ENCODE peak calls at places on chromosomes 5 and 9, in seven cellular contexts. One of them, this sample, is unnamed.

GRCh38 chr5:133828727-133829126 is 139.7 kb downstream of the C5orf15 start:
- DNase-seq in GM03348: no peak
- DNase-seq in NCI-H446: no peak
- DNase-seq in amygdala: no peak
- DNase-seq in NCI-H187 treated with DMSO at 0.1 percent for 48 hours: no peak
- DNase-seq in ELR: no peak
- DNase-seq in EL: no peak
- DNase-seq in this sample: no peak

GRCh38 chr5:102971693-102972293 is 148.1 kb downstream of the GIN1 start:
- DNase-seq in GM03348: peak
- DNase-seq in NCI-H446: no peak
- DNase-seq in amygdala: no peak
- DNase-seq in NCI-H187 treated with DMSO at 0.1 percent for 48 hours: no peak
- DNase-seq in ELR: peak
- DNase-seq in EL: peak
- DNase-seq in this sample: peak

GRCh38 chr9:132948482-132949050 is 4.2 kb upstream of the TSC1 start:
- DNase-seq in GM03348: no peak
- DNase-seq in NCI-H446: no peak
- DNase-seq in amygdala: no peak
- DNase-seq in NCI-H187 treated with DMSO at 0.1 percent for 48 hours: no peak
- DNase-seq in ELR: no peak
- DNase-seq in EL: no peak
- DNase-seq in this sample: no peak

GRCh38 chr5:43007911-43008368 is 32.2 kb downstream of the ANXA2R start:
- DNase-seq in GM03348: peak
- DNase-seq in NCI-H446: peak
- DNase-seq in amygdala: no peak
- DNase-seq in NCI-H187 treated with DMSO at 0.1 percent for 48 hours: peak
- DNase-seq in ELR: peak
- DNase-seq in EL: peak
- DNase-seq in this sample: no peak

GRCh38 chr5:915946-916345 is 23.3 kb downstream of the TRIP13 start:
- DNase-seq in GM03348: no peak
- DNase-seq in NCI-H446: no peak
- DNase-seq in amygdala: no peak
- DNase-seq in NCI-H187 treated with DMSO at 0.1 percent for 48 hours: no peak
- DNase-seq in ELR: no peak
- DNase-seq in EL: no peak
- DNase-seq in this sample: no peak

GRCh38 chr5:112533315-112533867 is 114.3 kb upstream of the EPB41L4A start:
- DNase-seq in GM03348: no peak
- DNase-seq in NCI-H446: no peak
- DNase-seq in amygdala: no peak
- DNase-seq in NCI-H187 treated with DMSO at 0.1 percent for 48 hours: no peak
- DNase-seq in ELR: peak
- DNase-seq in EL: peak
- DNase-seq in this sample: no peak

GRCh38 chr9:136119259-136120118 is 814 bp upstream of the TMEM250 start:
- DNase-seq in GM03348: peak
- DNase-seq in NCI-H446: no peak
- DNase-seq in amygdala: no peak
- DNase-seq in NCI-H187 treated with DMSO at 0.1 percent for 48 hours: no peak
- DNase-seq in ELR: peak
- DNase-seq in EL: peak
- DNase-seq in this sample: no peak

GRCh38 chr5:132267931-132268501 is 10.5 kb downstream of the PDLIM4 start:
- DNase-seq in GM03348: no peak
- DNase-seq in NCI-H446: no peak
- DNase-seq in amygdala: peak
- DNase-seq in NCI-H187 treated with DMSO at 0.1 percent for 48 hours: no peak
- DNase-seq in ELR: no peak
- DNase-seq in EL: no peak
- DNase-seq in this sample: no peak

GRCh38 chr5:171612749-171613148 is 172.9 kb upstream of the SMIM23 start:
- DNase-seq in GM03348: no peak
- DNase-seq in NCI-H446: no peak
- DNase-seq in amygdala: no peak
- DNase-seq in NCI-H187 treated with DMSO at 0.1 percent for 48 hours: no peak
- DNase-seq in ELR: no peak
- DNase-seq in EL: no peak
- DNase-seq in this sample: no peak

This sample was measured in hepatic stellate cell.